ENCODE peak calls at places on chromosomes 11 and 22, in four cellular contexts. Q is neural crest cell, P is foreskin fibroblast, Y is neural progenitor cell. L is an unnamed sample.

GRCh38 chr11:76752321-76753175 is 30.6 kb upstream of the TSKU start:
- DNase-seq in Q (no peak), P (peak; percentile 96), Y (no peak), L (no peak)

GRCh38 chr11:83025267-83025704 is 46.4 kb downstream of the RAB30 start:
- DNase-seq in Q (no peak), P (peak; percentile 67), Y (no peak), L (no peak)

GRCh38 chr11:74819400-74819799 is 70.8 kb downstream of the RNF169 start:
- DNase-seq in Q (no peak), P (peak; percentile 61), Y (no peak), L (no peak)

GRCh38 chr22:35842954-35843353 is 125.3 kb downstream of the APOL5 start:
- DNase-seq in Q (peak; percentile 28), P (peak; percentile 73), Y (peak; percentile 57), L (peak; percentile 20)

GRCh38 chr11:131498631-131499053 is 128.2 kb downstream of the NTM start:
- DNase-seq in Q (no peak), P (no peak), Y (peak; percentile 12), L (no peak)

GRCh38 chr22:20011123-20011992 is 5.3 kb downstream of the ARVCF start:
- DNase-seq in Q (no peak), P (no peak), Y (no peak), L (no peak)

GRCh38 chr22:23774922-23775436 is 2.3 kb downstream of the MMP11 start:
- DNase-seq in Q (no peak), P (peak; percentile 78), Y (peak; percentile 60), L (no peak)

GRCh38 chr11:26905368-26905767 is 88.5 kb upstream of the FIBIN start:
- DNase-seq in Q (no peak), P (peak; percentile 72), Y (peak; percentile 32), L (no peak)

GRCh38 chr11:61893981-61894380 is 2.6 kb upstream of the FADS3 start:
- DNase-seq in Q (no peak), P (peak; percentile 92), Y (no peak), L (no peak)

GRCh38 chr22:39431821-39432251 is 25.0 kb upstream of the MGAT3 start:
- DNase-seq in Q (no peak), P (peak; percentile 63), Y (no peak), L (no peak)

GRCh38 chr11:20374746-20375305 is 11.3 kb downstream of the HTATIP2 start:
- DNase-seq in Q (no peak), P (peak; percentile 31), Y (no peak), L (no peak)

GRCh38 chr11:65552413-65552951 is 5.7 kb downstream of the LTBP3 start:
- DNase-seq in Q (no peak), P (no peak), Y (no peak), L (no peak)

GRCh38 chr11:95078526-95078925 is 11.1 kb upstream of the ENDOD1 start:
- DNase-seq in Q (no peak), P (peak; percentile 36), Y (no peak), L (no peak)

GRCh38 chr11:68843052-68843561 is 1.4 kb upstream of the CPT1A start:
- DNase-seq in Q (no peak), P (peak; percentile 23), Y (peak; percentile 42), L (no peak)

GRCh38 chr11:3077846-3078440 is 20.7 kb upstream of the CARS1 start:
- DNase-seq in Q (no peak), P (no peak), Y (no peak), L (no peak)

GRCh38 chr11:79434263-79434662 is 6.6 kb downstream of the TENM4 start:
- DNase-seq in Q (no peak), P (no peak), Y (no peak), L (no peak)

GRCh38 chr22:22810018-22810427 is 77.6 kb upstream of the IGLL5 start:
- DNase-seq in Q (peak; percentile 59), P (peak; percentile 68), Y (peak; percentile 82), L (peak; percentile 79)

GRCh38 chr11:46392421-46393230 is 1.1 kb upstream of the CHRM4 start:
- DNase-seq in Q (peak; percentile 85), P (peak; percentile 93), Y (peak; percentile 96), L (peak; percentile 96)

GRCh38 chr22:39098026-39098425 is 982 bp downstream of the APOBEC3H start:
- DNase-seq in Q (no peak), P (no peak), Y (peak; percentile 72), L (no peak)

GRCh38 chr11:117220568-117220967 is 11.3 kb downstream of the PCSK7 start:
- DNase-seq in Q (no peak), P (no peak), Y (no peak), L (no peak)

GRCh38 chr11:12853652-12854296 is 155.3 kb upstream of the RASSF10 start:
- DNase-seq in Q (no peak), P (peak; percentile 53), Y (no peak), L (no peak)

GRCh38 chr11:45765107-45765668 is 39.8 kb upstream of the SLC35C1 start:
- DNase-seq in Q (no peak), P (no peak), Y (no peak), L (no peak)

GRCh38 chr11:111119751-111120150 is 125.8 kb upstream of the POU2AF2 start:
- DNase-seq in Q (no peak), P (peak; percentile 20), Y (no peak), L (no peak)

GRCh38 chr11:119902656-119903181 is 173.7 kb upstream of the NECTIN1 start:
- DNase-seq in Q (no peak), P (no peak), Y (no peak), L (no peak)

GRCh38 chr11:96139692-96140091 is 203.3 kb downstream of the MAML2 start:
- DNase-seq in Q (no peak), P (no peak), Y (no peak), L (no peak)

GRCh38 chr22:30221121-30221992 is 25.2 kb downstream of the LIF start:
- DNase-seq in Q (no peak), P (no peak), Y (no peak), L (no peak)

GRCh38 chr11:76368497-76368896 is 12.4 kb downstream of the THAP12 start:
- DNase-seq in Q (no peak), P (no peak), Y (no peak), L (no peak)

GRCh38 chr11:86438685-86439084 is 64.0 kb downstream of the CCDC81 start:
- DNase-seq in Q (no peak), P (peak; percentile 56), Y (no peak), L (no peak)

DNA sequence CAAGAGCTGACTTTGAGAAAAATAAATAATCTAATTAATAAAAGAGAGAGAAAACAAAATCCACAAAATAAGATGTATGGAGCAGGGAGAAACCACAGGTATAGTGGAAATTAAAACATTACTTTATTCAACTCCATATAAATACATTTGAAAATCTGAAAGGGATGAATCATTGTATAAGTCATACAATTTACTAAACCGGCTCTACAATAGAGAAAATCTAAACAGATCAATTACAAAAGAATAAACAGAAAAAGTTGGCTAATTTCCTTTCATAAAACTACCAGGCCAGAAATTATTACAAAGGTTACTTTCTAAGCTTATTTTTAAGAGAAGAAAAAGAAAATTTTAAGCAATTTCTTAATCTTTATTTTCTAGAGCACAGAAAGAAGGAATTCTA is 51.3 kb upstream of the DRD2 start:
- DNase-seq in Q (no peak), P (no peak), Y (no peak), L (no peak)
- TF ChIP-seq CTCF in Q (no peak), P (no peak), Y (no peak), L (no peak)

DNA sequence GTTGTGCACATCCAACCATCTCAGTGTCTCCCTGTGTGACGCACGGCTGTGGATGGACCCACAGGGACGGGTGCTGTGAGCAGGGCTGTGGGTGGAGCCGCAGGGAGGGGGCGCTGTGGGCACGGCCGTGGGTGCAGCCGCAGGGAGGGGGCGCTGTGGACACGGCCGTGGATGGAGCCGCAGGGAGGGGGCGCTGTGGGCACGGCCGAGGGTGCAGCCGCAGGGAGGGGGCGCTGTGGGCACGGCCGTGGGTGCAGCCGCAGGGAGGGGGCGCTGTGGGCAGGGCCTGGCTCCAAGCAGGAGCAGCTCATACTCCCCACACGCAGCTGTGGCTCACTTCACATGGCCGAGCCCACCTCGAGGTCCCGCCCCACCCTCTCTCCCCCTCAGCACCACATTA is 6.0 kb upstream of the MAPK11 start:
- DNase-seq in Q (no peak), P (peak; percentile 75), Y (no peak), L (no peak)
- TF ChIP-seq CTCF in Q (peak; percentile 44), P (peak; percentile 53), Y (peak; percentile 45), L (no peak)

GRCh38 chr11:118882489-118882888 is 1.2 kb upstream of the CXCR5 start:
- DNase-seq in Q (no peak), P (no peak), Y (no peak), L (no peak)

GRCh38 chr11:118883004-118883367 is 706 bp upstream of the CXCR5 start:
- DNase-seq in Q (no peak), P (no peak), Y (no peak), L (no peak)

GRCh38 chr11:118885319-118885718 is 1.6 kb downstream of the CXCR5 start:
- DNase-seq in Q (no peak), P (no peak), Y (no peak), L (peak; percentile 6)

GRCh38 chr11:118884613-118885274 is 1.1 kb downstream of the CXCR5 start:
- DNase-seq in Q (no peak), P (no peak), Y (no peak), L (no peak)

GRCh38 chr11:118883368-118884071 is at the start of gene CXCR5:
- DNase-seq in Q (no peak), P (no peak), Y (no peak), L (no peak)
- TF ChIP-seq CTCF in Q (no peak), P (peak; percentile 5), Y (no peak), L (no peak)

GRCh38 chr11:72072348-72072747 is 8.0 kb downstream of the NUMA1 start:
- DNase-seq in Q (no peak), P (peak; percentile 89), Y (peak; percentile 21), L (no peak)

GRCh38 chr11:72075756-72076155 is 4.6 kb downstream of the NUMA1 start:
- DNase-seq in Q (no peak), P (no peak), Y (no peak), L (no peak)

GRCh38 chr11:72078477-72078876 is 1.9 kb downstream of the NUMA1 start:
- DNase-seq in Q (no peak), P (no peak), Y (no peak), L (no peak)

GRCh38 chr11:72070486-72070885 is 9.9 kb downstream of the NUMA1 start:
- DNase-seq in Q (no peak), P (no peak), Y (no peak), L (no peak)

GRCh38 chr11:72075109-72075508 is 5.2 kb downstream of the NUMA1 start:
- DNase-seq in Q (no peak), P (peak; percentile 47), Y (peak; percentile 26), L (no peak)
- TF ChIP-seq CTCF in Q (no peak), P (no peak), Y (peak; percentile 19), L (no peak)

GRCh38 chr22:36971726-36972125 is 47.5 kb downstream of the TST start:
- DNase-seq in Q (no peak), P (no peak), Y (no peak), L (no peak)
- TF ChIP-seq CTCF in Q (no peak), P (no peak), Y (no peak), L (no peak)

DNA sequence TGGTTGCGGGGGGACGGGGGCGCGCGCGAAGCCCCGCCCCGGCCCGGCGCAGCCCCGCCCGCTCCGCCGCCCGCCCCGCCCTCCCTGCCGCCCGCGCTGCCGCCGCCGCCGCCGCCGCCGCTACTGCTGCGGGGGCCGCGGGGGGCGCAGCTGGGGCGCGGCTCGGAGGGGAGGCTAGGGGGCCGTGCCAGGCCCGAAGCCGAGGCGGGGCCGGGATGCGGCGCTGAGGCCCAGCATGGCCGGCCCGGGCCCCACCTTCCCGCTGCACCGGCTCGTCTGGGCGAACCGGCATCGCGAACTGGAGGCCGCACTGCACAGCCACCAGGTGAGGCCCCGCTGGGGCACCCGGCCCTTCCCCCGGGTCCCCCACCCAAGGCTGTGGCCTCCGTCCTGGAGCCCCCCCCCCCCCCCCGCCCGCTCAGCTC is at the start of gene ANKRD13D:
- DNase-seq in Q (no peak), P (no peak), Y (no peak), L (no peak)
- TF ChIP-seq CTCF in Q (no peak), P (no peak), Y (no peak), L (no peak)

L was measured in nephron progenitor cell.